ENCODE peak calls at places on chromosomes 7 and 10, in four cellular contexts. One of them, this sample, is unnamed. For H3K4me1, the result is how much of the 10 kb centered on the place peaks cover.

GRCh38 chr7:55278321-55278720 is 86.8 kb upstream of the LANCL2 start:
- DNase-seq in astrocyte: no peak
- DNase-seq in right lobe of liver: no peak
- DNase-seq in gastrocnemius medialis: no peak
- DNase-seq in this sample: no peak

GRCh38 chr10:79185796-79186374 is 117.1 kb downstream of the ZMIZ1 start:
- DNase-seq in astrocyte: no peak
- DNase-seq in right lobe of liver: no peak
- DNase-seq in gastrocnemius medialis: no peak
- DNase-seq in this sample: no peak

GRCh38 chr10:61795147-61795546 is 106.4 kb upstream of the ARID5B start:
- DNase-seq in astrocyte: no peak
- DNase-seq in right lobe of liver: no peak
- DNase-seq in gastrocnemius medialis: no peak
- DNase-seq in this sample: no peak

GRCh38 chr10:132810141-132810806 is 24.3 kb upstream of the NKX6-2 start:
- DNase-seq in astrocyte: no peak
- DNase-seq in right lobe of liver: peak
- DNase-seq in gastrocnemius medialis: no peak
- DNase-seq in this sample: no peak

GRCh38 chr7:31688347-31688746 is 1.3 kb downstream of the PPP1R17 start:
- DNase-seq in astrocyte: no peak
- DNase-seq in right lobe of liver: no peak
- DNase-seq in gastrocnemius medialis: no peak
- DNase-seq in this sample: no peak

GRCh38 chr7:45181286-45181960 is 23.8 kb downstream of the RAMP3 start:
- DNase-seq in astrocyte: no peak
- DNase-seq in right lobe of liver: no peak
- DNase-seq in gastrocnemius medialis: no peak
- DNase-seq in this sample: no peak

GRCh38 chr10:71314028-71314693 is 4.9 kb upstream of the SLC29A3 start:
- DNase-seq in astrocyte: no peak
- DNase-seq in right lobe of liver: no peak
- DNase-seq in gastrocnemius medialis: peak
- DNase-seq in this sample: peak

GRCh38 chr7:46586406-46586805 is 665.3 kb upstream of the IGFBP3 start:
- DNase-seq in astrocyte: no peak
- DNase-seq in right lobe of liver: no peak
- DNase-seq in gastrocnemius medialis: no peak
- DNase-seq in this sample: no peak

GRCh38 chr10:77212632-77213031 is 425.0 kb downstream of the KCNMA1 start:
- DNase-seq in astrocyte: no peak
- DNase-seq in right lobe of liver: no peak
- DNase-seq in gastrocnemius medialis: no peak
- DNase-seq in this sample: no peak

GRCh38 chr10:68647928-68648327 is 73.1 kb upstream of the CCAR1 start:
- DNase-seq in astrocyte: peak
- DNase-seq in right lobe of liver: no peak
- DNase-seq in gastrocnemius medialis: no peak
- DNase-seq in this sample: no peak

GRCh38 chr7:104627516-104627915 is 299.1 kb downstream of the LHFPL3 start:
- DNase-seq in astrocyte: peak
- DNase-seq in right lobe of liver: no peak
- DNase-seq in gastrocnemius medialis: no peak
- DNase-seq in this sample: no peak

GRCh38 chr10:80491251-80492102 is 37.4 kb downstream of the TSPAN14 start:
- DNase-seq in astrocyte: no peak
- DNase-seq in right lobe of liver: peak
- DNase-seq in gastrocnemius medialis: no peak
- DNase-seq in this sample: no peak

GRCh38 chr7:16660702-16661464 is 14.9 kb downstream of the BZW2 start:
- DNase-seq in astrocyte: peak
- DNase-seq in right lobe of liver: no peak
- DNase-seq in gastrocnemius medialis: no peak
- DNase-seq in this sample: no peak

GRCh38 chr10:70233109-70233938 is at the start of gene PPA1:
- DNase-seq in astrocyte: peak
- DNase-seq in right lobe of liver: peak
- DNase-seq in gastrocnemius medialis: peak
- DNase-seq in this sample: peak

GRCh38 chr10:100380400-100380799 is 33.4 kb downstream of the SCD start:
- DNase-seq in astrocyte: no peak
- DNase-seq in right lobe of liver: no peak
- DNase-seq in gastrocnemius medialis: no peak
- DNase-seq in this sample: no peak

GRCh38 chr10:19654576-19654975 is 161.7 kb upstream of the PLXDC2 start:
- DNase-seq in astrocyte: peak
- DNase-seq in right lobe of liver: no peak
- DNase-seq in gastrocnemius medialis: no peak
- DNase-seq in this sample: no peak

GRCh38 chr10:77049896-77050295 is 587.7 kb downstream of the KCNMA1 start:
- DNase-seq in astrocyte: peak
- DNase-seq in right lobe of liver: no peak
- DNase-seq in gastrocnemius medialis: no peak
- DNase-seq in this sample: no peak

GRCh38 chr7:49279886-49280285 is 355.5 kb downstream of the CDC14C start:
- DNase-seq in astrocyte: no peak
- DNase-seq in right lobe of liver: no peak
- DNase-seq in gastrocnemius medialis: no peak
- DNase-seq in this sample: no peak

GRCh38 chr7:150355666-150356059 is 13.0 kb upstream of the REPIN1 start:
- DNase-seq in astrocyte: no peak
- DNase-seq in right lobe of liver: no peak
- DNase-seq in gastrocnemius medialis: no peak
- DNase-seq in this sample: no peak

GRCh38 chr7:150357771-150358427 is 10.7 kb upstream of the REPIN1 start:
- DNase-seq in astrocyte: peak
- DNase-seq in right lobe of liver: no peak
- DNase-seq in gastrocnemius medialis: no peak
- DNase-seq in this sample: no peak

GRCh38 chr7:150356265-150356897 is 12.2 kb upstream of the REPIN1 start:
- DNase-seq in astrocyte: no peak
- DNase-seq in right lobe of liver: no peak
- DNase-seq in gastrocnemius medialis: no peak
- DNase-seq in this sample: no peak

GRCh38 chr7:150358433-150358832 is 10.2 kb upstream of the REPIN1 start:
- DNase-seq in astrocyte: no peak
- DNase-seq in right lobe of liver: no peak
- DNase-seq in gastrocnemius medialis: no peak
- DNase-seq in this sample: no peak

GRCh38 chr7:150357277-150357676 is 11.3 kb upstream of the REPIN1 start:
- DNase-seq in astrocyte: no peak
- DNase-seq in right lobe of liver: no peak
- DNase-seq in gastrocnemius medialis: no peak
- DNase-seq in this sample: no peak
- TF ChIP-seq CTCF in astrocyte: no peak
- TF ChIP-seq CTCF in right lobe of liver: no peak
- TF ChIP-seq CTCF in gastrocnemius medialis: no peak
- TF ChIP-seq CTCF in this sample: no peak

GRCh38 chr10:46016190-46016589 is 14.2 kb downstream of the NCOA4 start:
- DNase-seq in astrocyte: no peak
- DNase-seq in right lobe of liver: no peak
- DNase-seq in gastrocnemius medialis: no peak
- DNase-seq in this sample: no peak
- H3K4me1 ChIP-seq in astrocyte: under half
- H3K4me1 ChIP-seq in right lobe of liver: half or more
- H3K4me1 ChIP-seq in gastrocnemius medialis: half or more
- H3K4me1 ChIP-seq in this sample: half or more

GRCh38 chr7:91288208-91288824 is 24.1 kb downstream of the FZD1 start:
- DNase-seq in astrocyte: no peak
- DNase-seq in right lobe of liver: no peak
- DNase-seq in gastrocnemius medialis: no peak
- DNase-seq in this sample: peak

GRCh38 chr7:91285966-91286365 is 21.7 kb downstream of the FZD1 start:
- DNase-seq in astrocyte: peak
- DNase-seq in right lobe of liver: no peak
- DNase-seq in gastrocnemius medialis: no peak
- DNase-seq in this sample: no peak

GRCh38 chr7:91289633-91290260 is 25.5 kb downstream of the FZD1 start:
- DNase-seq in astrocyte: no peak
- DNase-seq in right lobe of liver: no peak
- DNase-seq in gastrocnemius medialis: no peak
- DNase-seq in this sample: no peak

GRCh38 chr7:91287685-91288084 is 23.5 kb downstream of the FZD1 start:
- DNase-seq in astrocyte: peak
- DNase-seq in right lobe of liver: no peak
- DNase-seq in gastrocnemius medialis: no peak
- DNase-seq in this sample: no peak

GRCh38 chr7:91286432-91286831 is 22.2 kb downstream of the FZD1 start:
- DNase-seq in astrocyte: no peak
- DNase-seq in right lobe of liver: no peak
- DNase-seq in gastrocnemius medialis: no peak
- DNase-seq in this sample: no peak
- TF ChIP-seq CTCF in astrocyte: no peak
- TF ChIP-seq CTCF in right lobe of liver: no peak
- TF ChIP-seq CTCF in gastrocnemius medialis: no peak
- TF ChIP-seq CTCF in this sample: no peak

DNA sequence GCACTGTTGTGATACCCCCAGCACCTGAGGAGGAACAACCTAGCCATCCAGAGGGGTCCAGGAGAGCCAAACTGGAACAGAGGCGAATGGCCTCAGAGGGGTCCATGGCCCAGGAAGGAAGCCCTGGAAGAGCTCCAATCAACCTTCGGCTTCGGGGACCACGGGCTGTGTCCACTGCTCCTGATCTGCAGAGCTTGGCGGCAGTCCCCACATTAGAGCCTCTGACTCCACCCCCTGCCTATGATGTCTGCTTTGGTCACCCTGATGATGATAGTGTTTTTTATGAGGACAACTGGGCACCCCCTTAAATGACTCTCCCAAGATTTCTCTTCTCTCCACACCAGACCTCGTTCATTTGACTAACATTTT is 1.6 kb upstream of the CASP2 start:
- DNase-seq in astrocyte: no peak
- DNase-seq in right lobe of liver: no peak
- DNase-seq in gastrocnemius medialis: no peak
- DNase-seq in this sample: no peak
- H3K4me1 ChIP-seq in astrocyte: under half
- H3K4me1 ChIP-seq in right lobe of liver: under half
- H3K4me1 ChIP-seq in gastrocnemius medialis: under half
- H3K4me1 ChIP-seq in this sample: half or more